ENCODE peak calls at places on chromosomes 6 and 20, in four cellular contexts. N, A, M and Y are unnamed samples.

GRCh38 chr6:135226537-135226936 is 45.4 kb downstream of the MYB start:
- DNase-seq in M (peak; percentile 66), N (no peak), A (no peak), Y (no peak)

GRCh38 chr6:40210628-40211056 is 276.4 kb upstream of the MOCS1 start:
- DNase-seq in M (no peak), A (no peak), N (no peak), Y (peak; percentile 54)

GRCh38 chr6:136051140-136051775 is 198.9 kb downstream of the MTFR2 start:
- DNase-seq in A (no peak), M (no peak), N (peak; percentile 33), Y (no peak)

GRCh38 chr6:41408576-41408975 is 73.2 kb downstream of the NCR2 start:
- DNase-seq in N (no peak), M (no peak), A (no peak), Y (no peak)

GRCh38 chr20:10319855-10320254 is 101.2 kb downstream of the SNAP25 start:
- DNase-seq in N (no peak), M (no peak), A (no peak), Y (no peak)

GRCh38 chr6:2956930-2957329 is 14.4 kb downstream of the SERPINB6 start:
- DNase-seq in N (no peak), M (no peak), A (no peak), Y (no peak)

GRCh38 chr6:54621285-54621684 is 225.3 kb upstream of the FAM83B start:
- DNase-seq in A (no peak), N (peak; percentile 11), M (no peak), Y (no peak)

GRCh38 chr20:40954521-40955165 is 74.0 kb upstream of the TOP1 start:
- DNase-seq in M (no peak), A (no peak), N (no peak), Y (no peak)

GRCh38 chr6:118298476-118298875 is 249.6 kb upstream of the PLN start:
- DNase-seq in M (no peak), N (no peak), A (no peak), Y (no peak)

GRCh38 chr20:36613974-36614373 is 8.4 kb downstream of the RAB5IF start:
- DNase-seq in M (no peak), A (no peak), N (no peak), Y (no peak)

GRCh38 chr6:130973521-130974277 is 89.3 kb downstream of the EPB41L2 start:
- DNase-seq in A (no peak), M (no peak), N (no peak), Y (no peak)

GRCh38 chr6:10411131-10411914 is 3.6 kb downstream of the TFAP2A start:
- DNase-seq in N (no peak), A (no peak), M (no peak), Y (no peak)

GRCh38 chr20:41408131-41408789 is 41.6 kb upstream of the EMILIN3 start:
- DNase-seq in M (peak; percentile 48), N (no peak), A (no peak), Y (no peak)

GRCh38 chr6:157089258-157089657 is 234.1 kb downstream of the TMEM242 start:
- DNase-seq in N (peak; percentile 13), A (peak; percentile 73), M (no peak), Y (peak; percentile 67)

GRCh38 chr6:138655828-138656227 is 117.7 kb upstream of the CCDC28A start:
- DNase-seq in N (no peak), M (no peak), A (no peak), Y (no peak)

GRCh38 chr20:62971211-62971949 is 18.9 kb downstream of the SLC17A9 start:
- DNase-seq in A (no peak), M (no peak), N (no peak), Y (no peak)

GRCh38 chr6:150199241-150199640 is 56.4 kb downstream of the PPP1R14C start:
- DNase-seq in N (no peak), M (no peak), A (no peak), Y (no peak)

GRCh38 chr6:137823826-137824501 is 43.1 kb upstream of the TNFAIP3 start:
- DNase-seq in N (peak; percentile 30), A (no peak), M (no peak), Y (peak; percentile 4)

GRCh38 chr6:69835414-69836179 is 30.8 kb upstream of the COL19A1 start:
- DNase-seq in M (no peak), A (peak; percentile 41), N (peak; percentile 57), Y (peak; percentile 24)

GRCh38 chr20:10679269-10679668 is 5.5 kb upstream of the JAG1 start:
- DNase-seq in A (no peak), M (no peak), N (no peak), Y (no peak)

GRCh38 chr6:25359891-25360290 is 80.7 kb downstream of the CARMIL1 start:
- DNase-seq in M (no peak), A (no peak), N (no peak), Y (no peak)

GRCh38 chr6:158361961-158362634 is 49.8 kb downstream of the TULP4 start:
- DNase-seq in M (no peak), N (no peak), A (no peak), Y (no peak)

GRCh38 chr6:7106215-7106751 is 1.5 kb upstream of the RREB1 start:
- DNase-seq in A (peak; percentile 49), N (no peak), M (no peak), Y (no peak)

GRCh38 chr6:143549630-143550268 is 38.2 kb upstream of the FUCA2 start:
- DNase-seq in N (no peak), M (peak; percentile 31), A (no peak), Y (no peak)

GRCh38 chr6:12075067-12075563 is 63.0 kb downstream of the HIVEP1 start:
- DNase-seq in M (no peak), N (no peak), A (peak; percentile 9), Y (no peak)

GRCh38 chr6:79425589-79426311 is 111.5 kb downstream of the LCA5 start:
- DNase-seq in A (no peak), N (no peak), M (no peak), Y (no peak)

GRCh38 chr6:158668707-158669103 is 18.9 kb downstream of the SYTL3 start:
- DNase-seq in M (no peak), A (no peak), N (no peak), Y (no peak)

GRCh38 chr20:59628171-59628570 is 23.8 kb downstream of the PHACTR3 start:
- DNase-seq in A (no peak), M (no peak), N (no peak), Y (no peak)

DNA sequence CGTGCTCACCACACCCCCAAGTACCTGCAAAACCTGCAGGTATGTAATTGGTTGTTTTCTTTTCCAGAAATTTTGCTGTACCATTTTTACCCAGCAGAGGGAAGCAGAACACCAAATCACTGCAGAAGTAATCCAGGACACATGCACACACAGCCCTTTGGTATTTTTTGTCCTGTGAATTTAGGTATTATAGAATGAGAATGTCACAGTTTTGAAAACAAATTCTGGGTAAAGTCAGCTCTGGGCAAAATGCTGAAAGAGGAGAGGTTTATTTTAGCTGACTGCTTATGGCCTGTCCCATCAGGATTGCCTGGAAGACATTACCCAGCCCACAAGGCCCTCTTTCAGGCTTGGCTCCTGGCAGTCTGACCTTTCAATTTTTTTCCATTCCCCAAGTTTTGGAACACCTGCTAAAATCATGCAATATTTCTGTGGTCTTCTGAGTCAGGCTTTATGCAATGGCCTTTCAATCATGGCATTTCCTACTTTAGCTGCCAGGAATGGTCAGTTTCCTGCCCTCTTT is 3.5 kb upstream of the EFHC1 start:
- DNase-seq in N (peak; percentile 60), M (peak; percentile 61), A (peak; percentile 84), Y (peak; percentile 58)
- TF ChIP-seq SMC3 in N (peak; percentile 93), M (peak; percentile 99), A (peak; percentile 99), Y (peak; percentile 90)

DNA sequence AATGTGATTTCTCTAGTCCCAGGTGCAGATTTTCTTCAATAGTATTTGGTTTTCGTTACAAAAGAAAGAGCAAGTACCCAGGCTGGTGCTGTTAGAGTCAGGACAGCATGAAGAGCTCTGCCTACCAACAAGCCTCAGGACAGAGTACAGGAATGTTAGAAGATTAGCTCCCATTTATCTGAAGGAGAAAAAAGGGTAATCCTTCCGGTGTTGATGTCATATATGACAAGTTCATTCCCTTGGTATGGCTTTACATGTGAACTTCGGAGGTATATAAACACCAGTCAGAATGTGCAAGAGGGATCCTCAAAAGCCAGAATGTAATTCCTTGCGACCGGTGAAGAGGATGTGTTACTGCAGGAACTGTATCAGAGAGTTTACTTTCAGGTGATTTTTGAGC is 194.1 kb upstream of the ZNF184 start:
- DNase-seq in M (no peak), N (no peak), A (no peak), Y (no peak)
- TF ChIP-seq SMC3 in M (no peak), N (no peak), A (no peak), Y (no peak)

DNA sequence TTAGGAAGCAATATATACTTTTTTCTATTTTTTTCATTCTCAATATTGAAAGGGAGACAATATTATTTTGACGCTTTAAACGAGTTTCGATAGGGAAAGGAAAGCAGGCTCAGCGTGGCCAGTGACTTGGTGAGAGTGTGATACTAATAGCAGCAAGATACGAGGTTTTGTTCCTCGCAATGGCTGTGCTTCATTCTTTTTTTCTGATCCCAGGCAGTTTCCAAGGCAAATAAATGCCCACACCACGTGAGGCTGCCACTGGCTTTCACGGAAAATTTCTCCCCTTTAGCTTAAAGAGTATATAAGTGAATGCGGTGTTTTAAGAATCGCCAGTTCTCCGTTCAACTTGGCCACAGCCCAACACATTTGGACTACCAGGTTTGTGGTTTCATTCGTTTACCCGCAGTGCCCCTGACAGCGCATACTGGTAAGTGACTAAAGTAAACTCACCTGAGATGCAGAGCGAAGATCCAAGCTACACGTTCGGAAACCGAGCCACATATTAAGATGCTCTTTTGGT is 196.4 kb upstream of the ZNF184 start:
- DNase-seq in N (no peak), M (no peak), A (no peak), Y (no peak)
- TF ChIP-seq SMC3 in N (no peak), M (no peak), A (no peak), Y (no peak)

DNA sequence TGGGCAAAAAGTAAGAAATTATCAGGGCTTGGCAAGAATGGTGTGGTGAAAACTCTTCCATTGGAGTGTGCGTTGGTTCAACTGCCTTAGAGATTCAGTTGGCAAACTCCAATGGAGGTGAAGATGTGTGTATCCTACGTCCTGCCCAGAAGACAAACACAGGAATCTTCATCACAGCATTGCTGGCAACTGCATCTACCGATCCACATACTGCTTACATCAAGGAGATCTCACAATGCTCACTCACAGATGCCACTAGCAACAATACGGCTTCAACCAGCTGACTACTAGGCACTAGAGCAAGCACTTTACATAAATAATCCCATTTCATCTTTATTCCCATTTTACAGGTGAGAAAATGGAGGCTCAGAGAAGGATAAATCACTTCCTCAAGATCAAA is 10.0 kb upstream of the SPO11 start:
- DNase-seq in A (no peak), N (no peak), M (no peak), Y (no peak)
- TF ChIP-seq SMC3 in A (no peak), N (no peak), M (no peak), Y (no peak)

DNA sequence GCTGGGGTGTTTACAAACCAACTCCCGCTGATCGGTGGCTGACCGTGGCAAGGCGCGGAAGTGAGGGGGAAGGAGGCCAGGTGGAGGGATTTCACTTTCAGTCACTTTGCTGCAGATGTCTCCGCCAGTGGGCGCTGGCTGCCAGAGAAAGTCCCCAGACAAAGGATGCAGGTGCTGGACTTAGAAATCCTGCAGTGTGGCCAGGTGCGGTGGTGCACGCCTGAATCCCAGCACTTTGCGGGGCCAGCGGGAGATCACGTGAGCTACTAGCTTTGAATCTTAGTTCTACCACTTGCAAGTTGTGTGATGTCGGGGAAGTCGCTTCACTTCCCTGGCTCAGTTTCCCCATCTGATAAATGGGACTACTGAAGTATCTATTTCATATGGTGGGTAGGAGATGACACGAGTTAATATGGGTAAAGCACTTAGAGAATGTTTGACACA is 180.4 kb downstream of the ZNF217 start:
- DNase-seq in M (peak; percentile 52), N (peak; percentile 59), A (peak; percentile 83), Y (no peak)
- TF ChIP-seq SMC3 in M (peak; percentile 96), N (peak; percentile 66), A (peak; percentile 98), Y (no peak)